ENCODE peak calls at places on chromosomes 16 and 17, in five cellular contexts. J is HAP-1, P is uterus, I is prostate gland, O is heart left ventricle. Q is an unnamed sample.

GRCh38 chr17:17698869-17699351 is 17.7 kb downstream of the RAI1 start:
- DNase-seq in I (no peak), J (no peak), O (no peak), P (peak; percentile 59), Q (no peak)

GRCh38 chr17:5580367-5580766 is 3.9 kb downstream of the NLRP1 start:
- DNase-seq in P (no peak), I (no peak), O (no peak), J (no peak), Q (no peak)

GRCh38 chr17:7260601-7261376 is 1.5 kb downstream of the CLDN7 start:
- DNase-seq in O (no peak), I (peak; percentile 64), P (no peak), J (no peak), Q (peak; percentile 88)

GRCh38 chr17:64202683-64203430 is 60.2 kb downstream of the TEX2 start:
- DNase-seq in J (no peak), P (no peak), I (no peak), O (no peak), Q (no peak)

GRCh38 chr17:36195474-36196098 is 972 bp downstream of the CCL3L1 start:
- DNase-seq in O (no peak), J (no peak), I (no peak), P (no peak), Q (no peak)

GRCh38 chr17:61442136-61442775 is 10.0 kb upstream of the TBX4 start:
- DNase-seq in J (no peak), I (no peak), P (no peak), O (no peak), Q (no peak)

GRCh38 chr17:78806451-78806850 is 24.4 kb upstream of the CYTH1 start:
- DNase-seq in J (no peak), P (no peak), O (peak; percentile 48), I (no peak), Q (no peak)

GRCh38 chr16:1990336-1991134 is 765 bp downstream of the SYNGR3 start:
- DNase-seq in J (peak; percentile 76), I (no peak), P (no peak), O (no peak), Q (peak; percentile 53)

GRCh38 chr16:80766798-80767197 is 37.6 kb downstream of the CDYL2 start:
- DNase-seq in I (no peak), J (no peak), P (no peak), O (no peak), Q (no peak)

GRCh38 chr17:41697122-41697962 is 8.7 kb downstream of the EIF1 start:
- DNase-seq in I (peak; percentile 55), J (peak; percentile 29), O (no peak), P (peak; percentile 76), Q (peak; percentile 85)

GRCh38 chr17:17846645-17847044 is 9.9 kb upstream of the SREBF1 start:
- DNase-seq in I (no peak), P (no peak), O (no peak), J (no peak), Q (no peak)

GRCh38 chr17:29007456-29008455 is 1.9 kb upstream of the SEZ6 start:
- DNase-seq in J (no peak), I (no peak), O (no peak), P (no peak), Q (no peak)

GRCh38 chr17:21280081-21280518 is 4.4 kb upstream of the MAP2K3 start:
- DNase-seq in J (peak; percentile 92), I (peak; percentile 77), P (peak; percentile 82), O (peak; percentile 95), Q (peak; percentile 92)

GRCh38 chr17:82356845-82357355 is 2.1 kb upstream of the TEX19 start:
- DNase-seq in O (no peak), J (no peak), I (no peak), P (no peak), Q (no peak)

GRCh38 chr17:80673152-80673920 is 128.7 kb downstream of the RPTOR start:
- DNase-seq in O (no peak), P (no peak), I (no peak), J (no peak), Q (no peak)

GRCh38 chr17:4297351-4297750 is 33.6 kb upstream of the ANKFY1 start:
- DNase-seq in J (no peak), I (no peak), P (no peak), O (no peak), Q (no peak)

GRCh38 chr17:50106393-50107131 is 11.4 kb downstream of the PDK2 start:
- DNase-seq in O (peak; percentile 16), P (no peak), I (no peak), J (no peak), Q (no peak)

GRCh38 chr17:7478276-7479138 is 924 bp downstream of the ZBTB4 start:
- DNase-seq in J (peak; percentile 66), P (peak; percentile 64), I (peak; percentile 42), O (peak; percentile 78), Q (peak; percentile 63)

GRCh38 chr16:23567602-23568001 is 10.1 kb downstream of the UBFD1 start:
- DNase-seq in I (no peak), P (no peak), J (no peak), O (no peak), Q (no peak)

GRCh38 chr16:977096-977701 is 4.4 kb upstream of the SOX8 start:
- DNase-seq in J (no peak), I (peak; percentile 36), O (no peak), P (no peak), Q (peak; percentile 82)

GRCh38 chr16:16774389-16774788 is 395.4 kb downstream of the NPIPA7 start:
- DNase-seq in O (no peak), P (no peak), I (no peak), J (no peak), Q (no peak)

GRCh38 chr16:17225551-17225950 is 245.2 kb downstream of the XYLT1 start:
- DNase-seq in P (no peak), J (no peak), I (no peak), O (no peak), Q (no peak)

GRCh38 chr16:24723663-24724062 is 5.8 kb upstream of the TNRC6A start:
- DNase-seq in I (no peak), J (no peak), O (no peak), P (no peak), Q (no peak)

GRCh38 chr17:10875411-10875810 is 37.5 kb upstream of the PIRT start:
- DNase-seq in I (no peak), P (no peak), J (peak; percentile 33), O (no peak), Q (no peak)

GRCh38 chr17:80367510-80367909 is 47.5 kb upstream of the ENDOV start:
- DNase-seq in J (no peak), I (no peak), O (no peak), P (no peak), Q (no peak)

GRCh38 chr17:74936470-74936799 is 737 bp downstream of the OTOP3 start:
- DNase-seq in P (no peak), I (no peak), O (no peak), J (no peak), Q (no peak)

GRCh38 chr16:29926675-29927522 is 873 bp upstream of the KCTD13 start:
- DNase-seq in I (peak; percentile 25), J (no peak), P (peak; percentile 28), O (no peak), Q (peak; percentile 39)

GRCh38 chr16:89314357-89314756 is 96.9 kb downstream of the ZNF778 start:
- DNase-seq in O (no peak), I (no peak), J (no peak), P (no peak), Q (no peak)

GRCh38 chr16:11530171-11530940 is 56.4 kb downstream of the LITAF start:
- DNase-seq in J (no peak), P (no peak), I (no peak), O (no peak), Q (no peak)

GRCh38 chr17:58277726-58278595 is 2.8 kb downstream of the MPO start:
- DNase-seq in J (no peak), P (no peak), O (no peak), I (no peak), Q (no peak)

GRCh38 chr16:69812213-69813014 is 50.3 kb downstream of the WWP2 start:
- DNase-seq in I (no peak), P (no peak), J (no peak), O (no peak), Q (no peak)

GRCh38 chr16:80803341-80804060 is 897 bp downstream of the CDYL2 start:
- DNase-seq in I (peak; percentile 32), O (peak; percentile 71), J (peak; percentile 34), P (no peak), Q (peak; percentile 35)

GRCh38 chr16:66207139-66207863 is 159.2 kb upstream of the CDH5 start:
- DNase-seq in I (no peak), O (no peak), P (no peak), J (no peak), Q (no peak)

GRCh38 chr17:5947701-5948180 is 122.4 kb upstream of the WSCD1 start:
- DNase-seq in I (no peak), O (no peak), J (no peak), P (no peak), Q (no peak)

GRCh38 chr17:45428050-45428953 is 4.4 kb downstream of the ARHGAP27 start:
- DNase-seq in I (peak; percentile 77), J (peak; percentile 85), P (peak; percentile 64), O (peak; percentile 87), Q (peak; percentile 73)

GRCh38 chr16:49281843-49282642 is 405 bp upstream of the CBLN1 start:
- DNase-seq in I (peak; percentile 59), P (peak; percentile 47), J (peak; percentile 93), O (peak; percentile 92), Q (peak; percentile 91)
- H3K27me3 ChIP-seq in I (peaks cover 27% of the 10 kb centered on the region), P (peaks cover 73% of the 10 kb centered on the region), J (peaks cover 72% of the 10 kb centered on the region), O (peaks cover 88% of the 10 kb centered on the region), Q (peaks cover 37% of the 10 kb centered on the region)

GRCh38 chr17:2435181-2435741 is 34.4 kb upstream of the MNT start:
- DNase-seq in I (no peak), O (no peak), J (peak; percentile 48), P (no peak), Q (no peak)
- H3K4me3 ChIP-seq in I (no peak overlapping the region), O (no peak overlapping the region), J (no peak overlapping the region), P (no peak overlapping the region), Q (no peak overlapping the region)

DNA sequence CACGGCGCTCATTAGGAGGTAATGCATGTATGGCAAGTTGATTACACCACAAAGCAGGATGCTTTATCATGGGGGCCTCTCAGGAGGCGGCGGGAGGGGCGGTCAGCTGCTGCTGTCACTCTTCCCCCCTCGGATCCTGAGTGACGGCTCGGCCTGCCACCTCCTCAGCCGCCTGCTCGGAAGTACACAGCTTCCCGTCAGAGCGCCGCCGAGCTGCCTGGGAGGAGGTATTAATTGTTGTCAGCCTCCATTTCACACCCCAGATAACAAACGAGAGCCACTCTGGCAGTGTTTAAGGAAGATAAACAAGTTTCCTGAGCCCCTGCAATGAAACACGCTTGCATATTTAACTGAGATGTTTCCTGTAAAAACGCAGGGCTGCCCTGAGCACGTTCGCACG is 84.1 kb upstream of the IRX3 start:
- DNase-seq in P (no peak), O (no peak), I (no peak), J (no peak), Q (no peak)
- H3K27me3 ChIP-seq in P (peaks cover 5% of the 10 kb centered on the region), O (no peaks in the 10 kb centered on the region), I (no peaks in the 10 kb centered on the region), J (no peaks in the 10 kb centered on the region), Q (no peaks in the 10 kb centered on the region)

GRCh38 chr16:58518083-58518979 is 3.0 kb downstream of the SETD6 start:
- DNase-seq in J (no peak), O (no peak), P (no peak), I (no peak), Q (no peak)

GRCh38 chr16:58516768-58517107 is 1.4 kb downstream of the SETD6 start:
- DNase-seq in P (no peak), J (no peak), O (no peak), I (no peak), Q (no peak)

GRCh38 chr16:58515125-58515870 is at the start of gene SETD6:
- DNase-seq in P (peak; percentile 87), O (peak; percentile 94), I (peak; percentile 88), J (peak; percentile 91), Q (peak; percentile 91)

GRCh38 chr16:58513874-58514273 is 1.4 kb upstream of the SETD6 start:
- DNase-seq in J (no peak), O (no peak), P (no peak), I (no peak), Q (no peak)

GRCh38 chr16:58515871-58516767 is 802 bp downstream of the SETD6 start:
- DNase-seq in I (no peak), P (no peak), O (peak; percentile 72), J (peak; percentile 52), Q (peak; percentile 85)
- H3K4me3 ChIP-seq in I (peak overlapping the region; percentile 84), P (peak overlapping the region; percentile 64), O (peak overlapping the region; percentile 84), J (peak overlapping the region; percentile 62), Q (peak overlapping the region; percentile 78)

Q was measured in body of pancreas.